ENCODE peak calls at places on chromosomes 3 and 15, in four cellular contexts. One of them, this sample, is unnamed.

GRCh38 chr15:73165844-73166243 is 113.6 kb downstream of the NEO1 start:
- DNase-seq in cerebellar nuclear complex: no peak
- DNase-seq in BJ: no peak
- DNase-seq in left cardiac atrium: no peak
- DNase-seq in this sample: no peak

GRCh38 chr15:86183765-86184491 is 104.3 kb downstream of the AGBL1 start:
- DNase-seq in cerebellar nuclear complex: peak
- DNase-seq in BJ: no peak
- DNase-seq in left cardiac atrium: no peak
- DNase-seq in this sample: no peak

GRCh38 chr15:65829150-65829764 is 37.2 kb upstream of the DENND4A start:
- DNase-seq in cerebellar nuclear complex: no peak
- DNase-seq in BJ: no peak
- DNase-seq in left cardiac atrium: no peak
- DNase-seq in this sample: no peak

GRCh38 chr15:78620021-78620838 is 566 bp downstream of the CHRNA3 start:
- DNase-seq in cerebellar nuclear complex: no peak
- DNase-seq in BJ: no peak
- DNase-seq in left cardiac atrium: no peak
- DNase-seq in this sample: no peak

GRCh38 chr3:59759298-59760169 is 709.7 kb upstream of the CFAP20DC start:
- DNase-seq in cerebellar nuclear complex: no peak
- DNase-seq in BJ: no peak
- DNase-seq in left cardiac atrium: no peak
- DNase-seq in this sample: no peak

GRCh38 chr3:185559706-185560090 is 7.3 kb upstream of the LIPH start:
- DNase-seq in cerebellar nuclear complex: no peak
- DNase-seq in BJ: no peak
- DNase-seq in left cardiac atrium: no peak
- DNase-seq in this sample: no peak

GRCh38 chr3:139559541-139559940 is 20.0 kb upstream of the RBP1 start:
- DNase-seq in cerebellar nuclear complex: no peak
- DNase-seq in BJ: no peak
- DNase-seq in left cardiac atrium: no peak
- DNase-seq in this sample: no peak

GRCh38 chr15:57122080-57122845 is 203.8 kb downstream of the TCF12 start:
- DNase-seq in cerebellar nuclear complex: no peak
- DNase-seq in BJ: no peak
- DNase-seq in left cardiac atrium: no peak
- DNase-seq in this sample: no peak

GRCh38 chr3:72273615-72274014 is 488.7 kb upstream of the PROK2 start:
- DNase-seq in cerebellar nuclear complex: no peak
- DNase-seq in BJ: peak
- DNase-seq in left cardiac atrium: no peak
- DNase-seq in this sample: peak

GRCh38 chr3:129123314-129124060 is 1.9 kb upstream of the RAB43 start:
- DNase-seq in cerebellar nuclear complex: no peak
- DNase-seq in BJ: no peak
- DNase-seq in left cardiac atrium: no peak
- DNase-seq in this sample: peak

GRCh38 chr15:80160570-80161156 is 7.9 kb downstream of the FAH start:
- DNase-seq in cerebellar nuclear complex: no peak
- DNase-seq in BJ: peak
- DNase-seq in left cardiac atrium: peak
- DNase-seq in this sample: peak

GRCh38 chr3:23664459-23664858 is 141.3 kb upstream of the UBE2E1 start:
- DNase-seq in cerebellar nuclear complex: no peak
- DNase-seq in BJ: no peak
- DNase-seq in left cardiac atrium: no peak
- DNase-seq in this sample: no peak

GRCh38 chr15:72169236-72169920 is 28.2 kb downstream of the GRAMD2A start:
- DNase-seq in cerebellar nuclear complex: no peak
- DNase-seq in BJ: no peak
- DNase-seq in left cardiac atrium: no peak
- DNase-seq in this sample: no peak

GRCh38 chr15:31081568-31082250 is 19.8 kb downstream of the TRPM1 start:
- DNase-seq in cerebellar nuclear complex: no peak
- DNase-seq in BJ: no peak
- DNase-seq in left cardiac atrium: no peak
- DNase-seq in this sample: no peak

GRCh38 chr3:105662326-105662725 is 206.5 kb downstream of the CBLB start:
- DNase-seq in cerebellar nuclear complex: no peak
- DNase-seq in BJ: no peak
- DNase-seq in left cardiac atrium: no peak
- DNase-seq in this sample: no peak

GRCh38 chr3:71640549-71640948 is 57.0 kb upstream of the FOXP1 start:
- DNase-seq in cerebellar nuclear complex: no peak
- DNase-seq in BJ: no peak
- DNase-seq in left cardiac atrium: no peak
- DNase-seq in this sample: no peak

GRCh38 chr15:63088532-63089245 is 33.0 kb upstream of the LACTB start:
- DNase-seq in cerebellar nuclear complex: no peak
- DNase-seq in BJ: no peak
- DNase-seq in left cardiac atrium: no peak
- DNase-seq in this sample: no peak

GRCh38 chr3:107412376-107412775 is 35.1 kb downstream of the CCDC54 start:
- DNase-seq in cerebellar nuclear complex: no peak
- DNase-seq in BJ: no peak
- DNase-seq in left cardiac atrium: no peak
- DNase-seq in this sample: no peak

GRCh38 chr3:182393830-182394367 is 399.4 kb upstream of the ATP11B start:
- DNase-seq in cerebellar nuclear complex: no peak
- DNase-seq in BJ: no peak
- DNase-seq in left cardiac atrium: no peak
- DNase-seq in this sample: no peak

GRCh38 chr3:15440891-15441290 is 13.5 kb downstream of the EAF1 start:
- DNase-seq in cerebellar nuclear complex: no peak
- DNase-seq in BJ: no peak
- DNase-seq in left cardiac atrium: no peak
- DNase-seq in this sample: no peak

GRCh38 chr3:138974467-138974866 is 27.4 kb downstream of the FOXL2NB start:
- DNase-seq in cerebellar nuclear complex: no peak
- DNase-seq in BJ: no peak
- DNase-seq in left cardiac atrium: no peak
- DNase-seq in this sample: no peak

GRCh38 chr3:107117922-107118576 is 259.2 kb upstream of the CCDC54 start:
- DNase-seq in cerebellar nuclear complex: no peak
- DNase-seq in BJ: peak
- DNase-seq in left cardiac atrium: peak
- DNase-seq in this sample: peak

GRCh38 chr3:186540444-186541226 is 3.5 kb downstream of the CRYGS start:
- DNase-seq in cerebellar nuclear complex: no peak
- DNase-seq in BJ: peak
- DNase-seq in left cardiac atrium: peak
- DNase-seq in this sample: peak